ENCODE peak calls at places on chromosomes 7 and 10, in nine cellular contexts. R is heart right ventricle; I is mammary epithelial cell; A is CD4-positive, alpha-beta T cell; N is brain microvascular endothelial cell; W is ACHN; C is anterior cingulate cortex; T is stimulated activated CD4-positive, alpha-beta T cell treated with anti-CD3 and anti-CD28 coated beads, Interleukin-12 subunit alpha, Interleukin-12 subunit beta, amount 100 ng/mL, for 4 hours; B is HEK293T. H is an unnamed sample.

GRCh38 chr10:114779803-114780609 is 41.6 kb upstream of the FHIP2A start:
- DNase-seq in R (no peak), I (peak), A (no peak), N (peak), W (peak), C (no peak), T (no peak), B (no peak), H (no peak)

GRCh38 chr7:101814996-101815825 is 2.2 kb upstream of the CUX1 start:
- DNase-seq in R (peak), I (peak), A (peak), N (no peak), W (peak), C (peak), T (peak), B (peak), H (peak)

GRCh38 chr10:52318136-52318810 is 4.2 kb downstream of the DKK1 start:
- DNase-seq in R (no peak), I (peak), A (no peak), N (peak), W (no peak), C (no peak), T (no peak), B (no peak), H (no peak)

GRCh38 chr7:46999866-47000265 is 582.0 kb downstream of the TNS3 start:
- DNase-seq in R (no peak), I (no peak), A (no peak), N (no peak), W (no peak), C (no peak), T (no peak), B (no peak), H (no peak)

GRCh38 chr7:128166603-128167315 is 74.3 kb upstream of the LEP start:
- DNase-seq in R (no peak), I (peak), A (no peak), N (no peak), W (peak), C (no peak), T (peak), B (no peak), H (no peak)

GRCh38 chr10:129814681-129815646 is 149.1 kb downstream of the EBF3 start:
- DNase-seq in R (no peak), I (no peak), A (no peak), N (no peak), W (no peak), C (no peak), T (no peak), B (no peak), H (no peak)

GRCh38 chr7:116665447-116665996 is 6.5 kb upstream of the MET start:
- DNase-seq in R (no peak), I (no peak), A (no peak), N (no peak), W (no peak), C (no peak), T (no peak), B (no peak), H (no peak)

GRCh38 chr10:110305767-110306451 is 1.2 kb upstream of the SMNDC1 start:
- DNase-seq in R (no peak), I (peak), A (peak), N (peak), W (peak), C (no peak), T (no peak), B (peak), H (no peak)

GRCh38 chr10:122725006-122725405 is 25.4 kb upstream of the C10orf120 start:
- DNase-seq in R (no peak), I (no peak), A (no peak), N (no peak), W (no peak), C (no peak), T (no peak), B (no peak), H (no peak)

GRCh38 chr10:99304027-99304856 is 24.9 kb upstream of the CNNM1 start:
- DNase-seq in R (no peak), I (no peak), A (no peak), N (no peak), W (no peak), C (no peak), T (no peak), B (no peak), H (no peak)

GRCh38 chr7:157932498-157933218 is 595.9 kb downstream of the DNAJB6 start:
- DNase-seq in R (no peak), I (no peak), A (no peak), N (peak), W (peak), C (no peak), T (no peak), B (no peak), H (no peak)

GRCh38 chr7:802500-803242 is 29.6 kb upstream of the SUN1 start:
- DNase-seq in R (no peak), I (no peak), A (no peak), N (no peak), W (no peak), C (no peak), T (no peak), B (no peak), H (no peak)

GRCh38 chr10:69960606-69961167 is 92.0 kb upstream of the MACROH2A2 start:
- DNase-seq in R (no peak), I (no peak), A (no peak), N (no peak), W (no peak), C (no peak), T (no peak), B (no peak), H (no peak)

GRCh38 chr10:132793871-132794849 is 8.2 kb upstream of the NKX6-2 start:
- DNase-seq in R (no peak), I (no peak), A (no peak), N (no peak), W (no peak), C (no peak), T (no peak), B (no peak), H (no peak)

GRCh38 chr10:21534611-21535493 is 820 bp downstream of the MLLT10 start:
- DNase-seq in R (peak), I (peak), A (peak), N (no peak), W (peak), C (peak), T (peak), B (peak), H (no peak)

GRCh38 chr7:47513741-47514241 is 68.1 kb downstream of the TNS3 start:
- DNase-seq in R (no peak), I (no peak), A (no peak), N (peak), W (no peak), C (no peak), T (no peak), B (no peak), H (no peak)

GRCh38 chr7:150799741-150800575 is at the start of gene TMEM176B:
- DNase-seq in R (peak), I (no peak), A (no peak), N (no peak), W (no peak), C (no peak), T (no peak), B (no peak), H (no peak)

GRCh38 chr7:29988391-29989256 is 977 bp downstream of the SCRN1 start:
- DNase-seq in R (peak), I (peak), A (peak), N (peak), W (peak), C (peak), T (peak), B (peak), H (peak)

GRCh38 chr10:22335204-22335956 is 9.9 kb upstream of the SPAG6 start:
- DNase-seq in R (peak), I (peak), A (peak), N (no peak), W (peak), C (peak), T (peak), B (no peak), H (peak)